ENCODE peak calls at places on chromosomes 3 and 15, in five cellular contexts. One of them, this sample, is unnamed.

GRCh38 chr3:147864754-147865354 is 455.7 kb downstream of the ZIC1 start:
- DNase-seq in progenitor cell of endocrine pancreas: no peak
- DNase-seq in GM20000: no peak
- DNase-seq in pancreas: no peak
- DNase-seq in cardiac muscle cell: no peak
- DNase-seq in this sample: no peak

GRCh38 chr3:126136428-126137220 is 43.8 kb downstream of the ALDH1L1 start:
- DNase-seq in GM20000: no peak
- DNase-seq in progenitor cell of endocrine pancreas: peak
- DNase-seq in cardiac muscle cell: no peak
- DNase-seq in pancreas: no peak
- DNase-seq in this sample: peak

GRCh38 chr3:121592856-121593702 is at the start of gene FBXO40:
- DNase-seq in pancreas: peak
- DNase-seq in GM20000: no peak
- DNase-seq in cardiac muscle cell: peak
- DNase-seq in progenitor cell of endocrine pancreas: no peak
- DNase-seq in this sample: no peak

GRCh38 chr15:70763120-70763949 is at the start of gene UACA:
- DNase-seq in progenitor cell of endocrine pancreas: peak
- DNase-seq in pancreas: peak
- DNase-seq in GM20000: peak
- DNase-seq in cardiac muscle cell: peak
- DNase-seq in this sample: peak

GRCh38 chr3:165206454-165207266 is 10.5 kb upstream of the SLITRK3 start:
- DNase-seq in cardiac muscle cell: peak
- DNase-seq in GM20000: peak
- DNase-seq in pancreas: peak
- DNase-seq in progenitor cell of endocrine pancreas: peak
- DNase-seq in this sample: peak

GRCh38 chr3:159937561-159937960 is 51.1 kb upstream of the IL12A start:
- DNase-seq in pancreas: no peak
- DNase-seq in cardiac muscle cell: no peak
- DNase-seq in GM20000: no peak
- DNase-seq in progenitor cell of endocrine pancreas: no peak
- DNase-seq in this sample: no peak

GRCh38 chr15:76340802-76341365 is 4.3 kb downstream of the ISL2 start:
- DNase-seq in progenitor cell of endocrine pancreas: peak
- DNase-seq in GM20000: peak
- DNase-seq in pancreas: peak
- DNase-seq in cardiac muscle cell: peak
- DNase-seq in this sample: peak

GRCh38 chr3:124846189-124846588 is 41.0 kb downstream of the ITGB5 start:
- DNase-seq in cardiac muscle cell: no peak
- DNase-seq in pancreas: no peak
- DNase-seq in GM20000: no peak
- DNase-seq in progenitor cell of endocrine pancreas: no peak
- DNase-seq in this sample: no peak

GRCh38 chr3:38473229-38473628 is 19.5 kb downstream of the ACVR2B start:
- DNase-seq in progenitor cell of endocrine pancreas: no peak
- DNase-seq in cardiac muscle cell: peak
- DNase-seq in GM20000: no peak
- DNase-seq in pancreas: no peak
- DNase-seq in this sample: no peak

GRCh38 chr3:96814581-96815567 is at the start of gene EPHA6:
- DNase-seq in cardiac muscle cell: peak
- DNase-seq in pancreas: no peak
- DNase-seq in GM20000: peak
- DNase-seq in progenitor cell of endocrine pancreas: peak
- DNase-seq in this sample: peak

GRCh38 chr15:29124581-29125381 is 144.8 kb downstream of the NSMCE3 start:
- DNase-seq in progenitor cell of endocrine pancreas: no peak
- DNase-seq in pancreas: no peak
- DNase-seq in cardiac muscle cell: no peak
- DNase-seq in GM20000: no peak
- DNase-seq in this sample: no peak

GRCh38 chr3:113825090-113825489 is 13.5 kb upstream of the GRAMD1C start:
- DNase-seq in cardiac muscle cell: no peak
- DNase-seq in progenitor cell of endocrine pancreas: no peak
- DNase-seq in pancreas: no peak
- DNase-seq in GM20000: peak
- DNase-seq in this sample: no peak

GRCh38 chr15:76234337-76234889 is 76.9 kb downstream of the ETFA start:
- DNase-seq in GM20000: no peak
- DNase-seq in progenitor cell of endocrine pancreas: no peak
- DNase-seq in pancreas: no peak
- DNase-seq in cardiac muscle cell: no peak
- DNase-seq in this sample: no peak

GRCh38 chr3:12750223-12750622 is 8.8 kb downstream of the TMEM40 start:
- DNase-seq in progenitor cell of endocrine pancreas: no peak
- DNase-seq in cardiac muscle cell: peak
- DNase-seq in pancreas: peak
- DNase-seq in GM20000: no peak
- DNase-seq in this sample: no peak

DNA sequence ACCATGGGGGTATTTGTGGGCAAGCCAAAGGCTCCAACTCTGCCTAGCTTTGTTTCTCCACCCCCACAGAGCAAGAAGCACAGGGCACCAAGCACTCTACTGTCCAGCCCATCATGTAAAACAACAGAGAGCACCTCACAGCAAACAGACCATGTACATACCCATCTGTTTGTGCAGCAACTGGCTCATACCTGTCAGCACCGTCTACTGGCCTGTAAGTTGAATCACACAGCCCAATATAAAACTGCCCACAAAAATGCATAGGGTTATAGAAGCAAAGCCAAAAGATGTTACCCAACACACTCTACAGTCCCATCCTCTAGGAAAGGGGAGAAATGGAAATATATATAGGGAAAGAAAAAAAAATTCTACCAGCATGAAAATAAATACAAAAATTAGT is 139.7 kb upstream of the CPNE4 start:
- DNase-seq in cardiac muscle cell: no peak
- DNase-seq in pancreas: no peak
- DNase-seq in progenitor cell of endocrine pancreas: no peak
- DNase-seq in GM20000: no peak
- DNase-seq in this sample: no peak
- TF ChIP-seq CTCF in cardiac muscle cell: no peak
- TF ChIP-seq CTCF in pancreas: no peak
- TF ChIP-seq CTCF in progenitor cell of endocrine pancreas: no peak
- TF ChIP-seq CTCF in GM20000: no peak
- TF ChIP-seq CTCF in this sample: no peak

GRCh38 chr3:58633157-58633865 is 33.3 kb downstream of the FAM3D start:
- DNase-seq in GM20000: no peak
- DNase-seq in progenitor cell of endocrine pancreas: no peak
- DNase-seq in pancreas: no peak
- DNase-seq in cardiac muscle cell: peak
- DNase-seq in this sample: no peak

GRCh38 chr3:58639001-58639400 is 27.6 kb downstream of the FAM3D start:
- DNase-seq in GM20000: no peak
- DNase-seq in pancreas: no peak
- DNase-seq in progenitor cell of endocrine pancreas: no peak
- DNase-seq in cardiac muscle cell: no peak
- DNase-seq in this sample: no peak

GRCh38 chr3:58638586-58638985 is 28.0 kb downstream of the FAM3D start:
- DNase-seq in GM20000: no peak
- DNase-seq in pancreas: no peak
- DNase-seq in cardiac muscle cell: no peak
- DNase-seq in progenitor cell of endocrine pancreas: no peak
- DNase-seq in this sample: no peak

GRCh38 chr3:58637509-58637908 is 29.1 kb downstream of the FAM3D start:
- DNase-seq in cardiac muscle cell: no peak
- DNase-seq in progenitor cell of endocrine pancreas: no peak
- DNase-seq in pancreas: no peak
- DNase-seq in GM20000: no peak
- DNase-seq in this sample: no peak

GRCh38 chr3:58635371-58636285 is 30.9 kb downstream of the FAM3D start:
- DNase-seq in cardiac muscle cell: no peak
- DNase-seq in GM20000: peak
- DNase-seq in progenitor cell of endocrine pancreas: no peak
- DNase-seq in pancreas: no peak
- DNase-seq in this sample: no peak
- TF ChIP-seq CTCF in cardiac muscle cell: no peak
- TF ChIP-seq CTCF in GM20000: no peak
- TF ChIP-seq CTCF in progenitor cell of endocrine pancreas: no peak
- TF ChIP-seq CTCF in pancreas: no peak
- TF ChIP-seq CTCF in this sample: no peak

GRCh38 chr3:65314265-65314664 is 626.5 kb upstream of the ADAMTS9 start:
- DNase-seq in progenitor cell of endocrine pancreas: no peak
- DNase-seq in GM20000: no peak
- DNase-seq in cardiac muscle cell: no peak
- DNase-seq in pancreas: no peak
- DNase-seq in this sample: no peak
- TF ChIP-seq CTCF in progenitor cell of endocrine pancreas: no peak
- TF ChIP-seq CTCF in GM20000: no peak
- TF ChIP-seq CTCF in cardiac muscle cell: no peak
- TF ChIP-seq CTCF in pancreas: no peak
- TF ChIP-seq CTCF in this sample: no peak

GRCh38 chr3:66754613-66755012 is 243.5 kb upstream of the KBTBD8 start:
- DNase-seq in GM20000: no peak
- DNase-seq in pancreas: no peak
- DNase-seq in progenitor cell of endocrine pancreas: no peak
- DNase-seq in cardiac muscle cell: no peak
- DNase-seq in this sample: no peak

GRCh38 chr3:66753670-66754069 is 244.4 kb upstream of the KBTBD8 start:
- DNase-seq in cardiac muscle cell: no peak
- DNase-seq in GM20000: no peak
- DNase-seq in pancreas: no peak
- DNase-seq in progenitor cell of endocrine pancreas: no peak
- DNase-seq in this sample: no peak

GRCh38 chr3:66755924-66756323 is 242.2 kb upstream of the KBTBD8 start:
- DNase-seq in pancreas: no peak
- DNase-seq in progenitor cell of endocrine pancreas: no peak
- DNase-seq in cardiac muscle cell: no peak
- DNase-seq in GM20000: no peak
- DNase-seq in this sample: no peak

GRCh38 chr3:66761093-66761780 is 236.9 kb upstream of the KBTBD8 start:
- DNase-seq in progenitor cell of endocrine pancreas: no peak
- DNase-seq in cardiac muscle cell: no peak
- DNase-seq in GM20000: no peak
- DNase-seq in pancreas: no peak
- DNase-seq in this sample: no peak

GRCh38 chr3:66756468-66757036 is 241.6 kb upstream of the KBTBD8 start:
- DNase-seq in pancreas: no peak
- DNase-seq in progenitor cell of endocrine pancreas: no peak
- DNase-seq in GM20000: no peak
- DNase-seq in cardiac muscle cell: no peak
- DNase-seq in this sample: no peak
- TF ChIP-seq CTCF in pancreas: no peak
- TF ChIP-seq CTCF in progenitor cell of endocrine pancreas: peak
- TF ChIP-seq CTCF in GM20000: no peak
- TF ChIP-seq CTCF in cardiac muscle cell: no peak
- TF ChIP-seq CTCF in this sample: peak

This sample was measured in mesothelial cell of epicardium.